ENCODE peak calls at places on chromosomes 13 and 19, in ten cellular contexts. Y is HepG2; R is CD8-positive, alpha-beta memory T cell; K is H1; S is SJSA1; H is heart right ventricle; D is PC-9; B is small intestine; I is OCI-LY7; T is BE2C. O is an unnamed sample. For H3K36me3 and H3K4me1, the result is how much of the 10 kb centered on the place peaks cover.

GRCh38 chr19:30373593-30373992 is 1.4 kb downstream of the ZNF536 start:
- DNase-seq in I (no peak), H (no peak), B (no peak), T (no peak), D (no peak), K (peak), R (no peak), S (no peak), Y (no peak), O (no peak)

GRCh38 chr19:46218160-46218559 is 11.4 kb upstream of the IGFL1 start:
- DNase-seq in Y (peak), D (no peak), K (peak), I (peak), T (no peak), B (no peak), R (no peak), H (no peak), S (no peak), O (no peak)

GRCh38 chr19:35719402-35720162 is 1.8 kb downstream of the KMT2B start:
- DNase-seq in K (no peak), R (no peak), Y (peak), S (peak), H (no peak), D (no peak), B (no peak), I (no peak), T (no peak), O (no peak)

GRCh38 chr19:41706741-41707501 is 1.5 kb upstream of the CEACAM5 start:
- DNase-seq in K (peak), R (peak), Y (peak), H (no peak), S (peak), I (peak), B (peak), T (peak), D (peak), O (peak)

GRCh38 chr13:25375727-25376358 is 4.1 kb downstream of the ATP8A2 start:
- DNase-seq in D (no peak), I (peak), K (peak), H (peak), B (peak), R (peak), Y (peak), S (no peak), T (peak), O (peak)

GRCh38 chr19:30587869-30588268 is 215.7 kb downstream of the ZNF536 start:
- DNase-seq in T (no peak), R (no peak), D (no peak), H (no peak), I (no peak), B (no peak), S (no peak), Y (no peak), K (no peak), O (no peak)

GRCh38 chr19:18156841-18157464 is 4.0 kb downstream of the PIK3R2 start:
- DNase-seq in R (no peak), T (peak), K (no peak), S (no peak), H (peak), D (no peak), Y (peak), I (no peak), B (peak), O (no peak)

GRCh38 chr19:7919681-7920519 is at the start of gene SNAPC2:
- DNase-seq in H (peak), R (peak), B (peak), Y (peak), T (peak), I (peak), S (peak), D (peak), K (peak), O (peak)

GRCh38 chr19:29837448-29837961 is 25.7 kb downstream of the CCNE1 start:
- DNase-seq in S (no peak), D (no peak), Y (no peak), I (peak), B (peak), T (no peak), K (no peak), H (no peak), R (peak), O (peak)

GRCh38 chr19:7550987-7551761 is 15.7 kb downstream of the PNPLA6 start:
- DNase-seq in I (peak), H (peak), K (peak), B (peak), R (peak), T (peak), D (no peak), Y (no peak), S (no peak), O (peak)

GRCh38 chr13:44160549-44161278 is 212.9 kb upstream of the SERP2 start:
- DNase-seq in K (no peak), I (no peak), T (no peak), R (no peak), S (no peak), H (no peak), D (no peak), Y (no peak), B (no peak), O (no peak)

GRCh38 chr19:19053508-19054314 is 10.1 kb upstream of the SLC25A42 start:
- DNase-seq in I (peak), D (no peak), T (peak), S (no peak), R (peak), K (peak), B (peak), Y (peak), H (peak), O (peak)

GRCh38 chr19:49664171-49665070 is 1.2 kb downstream of the IRF3 start:
- DNase-seq in S (peak), Y (peak), H (peak), D (peak), I (peak), R (peak), T (peak), B (peak), K (peak), O (peak)

GRCh38 chr19:54390942-54391577 is 24.2 kb upstream of the TTYH1 start:
- DNase-seq in T (peak), H (peak), S (peak), R (peak), K (peak), D (peak), B (peak), Y (peak), I (peak), O (peak)

GRCh38 chr19:56150358-56150757 is 9.3 kb downstream of the ZNF444 start:
- DNase-seq in Y (no peak), D (no peak), R (no peak), B (no peak), K (no peak), I (no peak), S (no peak), H (no peak), T (no peak), O (no peak)

GRCh38 chr13:96728463-96728862 is 265.8 kb downstream of the OXGR1 start:
- DNase-seq in S (no peak), R (no peak), K (no peak), H (no peak), T (no peak), B (no peak), Y (no peak), D (no peak), I (no peak), O (no peak)

GRCh38 chr13:20942938-20943518 is 40.5 kb upstream of the XPO4 start:
- DNase-seq in I (no peak), Y (no peak), K (no peak), B (no peak), R (no peak), S (no peak), D (no peak), H (no peak), T (no peak), O (no peak)

GRCh38 chr13:100634686-100635085 is 39.9 kb downstream of the TMTC4 start:
- DNase-seq in S (no peak), B (no peak), H (no peak), D (no peak), I (no peak), R (no peak), K (no peak), Y (no peak), T (no peak), O (no peak)

GRCh38 chr13:100637380-100637779 is 37.2 kb downstream of the TMTC4 start:
- DNase-seq in K (no peak), H (no peak), D (no peak), S (no peak), R (no peak), B (no peak), T (no peak), I (no peak), Y (no peak), O (no peak)

GRCh38 chr13:100633461-100633860 is 41.1 kb downstream of the TMTC4 start:
- DNase-seq in T (no peak), H (no peak), R (no peak), S (peak), B (no peak), D (no peak), Y (peak), K (no peak), I (no peak), O (no peak)

GRCh38 chr13:100636441-100636840 is 38.2 kb downstream of the TMTC4 start:
- DNase-seq in H (no peak), K (no peak), T (no peak), I (no peak), S (no peak), Y (no peak), D (no peak), R (no peak), B (no peak), O (no peak)

GRCh38 chr13:100636004-100636403 is 38.6 kb downstream of the TMTC4 start:
- DNase-seq in S (no peak), R (no peak), H (no peak), B (no peak), T (no peak), K (no peak), Y (no peak), I (no peak), D (no peak), O (no peak)
- H3K36me3 ChIP-seq in S (under half), R (under half), H (under half), B (under half), T (under half), K (under half), Y (under half), I (under half), D (under half), O (under half)

DNA sequence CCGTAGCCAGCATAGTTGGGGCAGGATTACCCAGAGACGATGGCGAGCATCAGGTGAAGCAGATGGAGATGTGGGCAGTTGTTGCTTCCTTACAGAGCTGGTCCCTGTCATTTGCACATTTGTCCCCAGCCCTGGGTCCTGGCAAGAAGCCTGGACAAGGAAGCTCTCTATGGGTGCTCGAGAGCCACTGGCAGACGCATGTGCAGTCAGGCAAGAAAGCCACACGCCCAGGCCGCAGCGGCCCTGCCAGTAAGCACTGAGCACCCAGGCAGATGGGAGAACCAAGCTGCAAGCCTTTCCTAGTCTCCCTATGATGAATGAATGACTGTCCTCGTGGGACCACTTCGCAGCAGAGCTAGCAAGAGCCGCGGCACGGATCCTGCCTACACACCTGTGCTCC is 182.8 kb downstream of the FOXO1 start:
- DNase-seq in D (no peak), S (no peak), R (no peak), T (no peak), I (peak), K (no peak), H (peak), Y (no peak), B (no peak), O (no peak)
- H3K4me1 ChIP-seq in D (under half), S (under half), R (half or more), T (under half), I (half or more), K (under half), H (under half), Y (half or more), B (under half), O (half or more)

DNA sequence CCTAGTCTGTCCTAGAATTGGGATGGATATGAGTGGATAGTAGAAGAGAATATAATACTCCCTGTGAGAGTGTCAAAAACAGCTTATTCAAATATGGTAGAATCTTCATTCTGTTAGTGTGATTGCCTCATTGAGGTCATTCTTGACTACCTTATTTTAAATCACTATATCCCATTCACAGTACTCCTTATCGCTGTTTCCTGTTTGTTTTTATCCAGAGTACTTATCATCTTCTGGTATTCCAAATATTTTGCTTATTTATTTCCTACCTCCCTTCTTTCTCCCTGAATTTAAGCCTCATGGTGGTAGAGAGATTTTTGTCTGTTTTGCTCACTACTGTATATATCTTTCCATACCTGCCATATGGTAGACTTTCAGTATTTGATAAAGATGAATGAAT is 9.9 kb downstream of the NDFIP2 start:
- DNase-seq in H (no peak), Y (no peak), R (no peak), K (no peak), D (no peak), I (no peak), B (no peak), T (no peak), S (no peak), O (no peak)
- H3K4me3 ChIP-seq in H (no peak), Y (no peak), R (no peak), K (no peak), D (no peak), I (no peak), B (no peak), T (no peak), S (no peak), O (no peak)

GRCh38 chr13:98470920-98471319 is 106.0 kb downstream of the STK24 start:
- DNase-seq in K (no peak), I (no peak), T (no peak), D (no peak), R (no peak), S (no peak), Y (no peak), B (no peak), H (no peak), O (no peak)
- H3K36me3 ChIP-seq in K (under half), I (half or more), T (under half), D (under half), R (under half), S (half or more), Y (under half), B (under half), H (under half), O (half or more)

DNA sequence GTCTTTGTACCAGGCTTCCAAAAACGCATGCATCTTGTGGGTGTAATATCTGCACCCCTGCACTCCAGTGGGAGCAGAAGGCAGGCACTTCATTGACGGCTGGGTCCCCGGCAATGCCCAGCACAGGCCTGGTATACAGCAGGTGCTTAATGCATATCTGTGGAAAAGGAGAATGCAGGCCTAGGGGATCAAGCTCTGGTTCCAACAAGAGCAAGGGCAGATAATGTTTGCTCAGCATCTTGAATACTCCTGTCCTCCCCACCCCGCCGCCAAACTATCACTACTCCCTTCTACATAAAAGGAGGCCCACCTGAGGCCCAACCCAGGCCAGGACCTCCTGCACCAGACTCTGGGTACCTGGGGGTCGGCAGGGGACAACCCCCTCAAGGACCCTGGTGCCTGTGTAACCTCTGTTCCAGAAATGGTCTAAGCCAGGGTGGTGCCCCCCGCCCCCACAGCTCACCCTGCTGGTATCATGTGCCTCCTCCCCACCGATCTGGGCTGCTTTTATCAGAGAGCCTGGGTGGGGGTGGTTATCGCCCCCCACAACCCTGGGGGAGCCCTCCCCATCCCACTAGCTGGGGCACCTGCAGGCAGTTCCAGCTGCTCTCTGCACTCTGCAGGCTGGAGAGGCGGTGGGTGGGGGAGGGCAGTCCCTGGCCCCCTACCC is 4.8 kb downstream of the KLF16 start:
- DNase-seq in Y (no peak), R (no peak), D (no peak), H (no peak), B (no peak), K (no peak), I (no peak), T (no peak), S (no peak), O (no peak)
- H3K4me1 ChIP-seq in Y (under half), R (half or more), D (under half), H (half or more), B (under half), K (half or more), I (half or more), T (under half), S (under half), O (half or more)